ENCODE peak calls at places on chromosome 9, in four cellular contexts. H is HL-60, U is GM12878, Q is K562. X is an unnamed sample.
A peak's percentile ranks its signal among the peaks of the same experiment; 100 is the strongest.

GRCh38 chr9:131402738-131403492 is 9.0 kb downstream of the PRRC2B start:
- DNase-seq in Q (peak; percentile 17), U (no peak), H (no peak), X (no peak)

GRCh38 chr9:69867081-69867814 is 46.6 kb downstream of the CFAP95 start:
- DNase-seq in H (no peak), U (no peak), Q (no peak), X (no peak)

GRCh38 chr9:134314950-134315715 is 11.1 kb upstream of the RXRA start:
- DNase-seq in U (no peak), Q (no peak), H (no peak), X (no peak)

GRCh38 chr9:126404459-126404858 is 77.8 kb downstream of the MVB12B start:
- DNase-seq in Q (no peak), H (no peak), U (no peak), X (no peak)

GRCh38 chr9:75023846-75024245 is 4.2 kb downstream of the CARNMT1 start:
- DNase-seq in U (no peak), H (no peak), Q (no peak), X (no peak)

GRCh38 chr9:75086443-75087278 is 1.3 kb downstream of the NMRK1 start:
- DNase-seq in Q (no peak), U (no peak), H (peak; percentile 35), X (no peak)

GRCh38 chr9:87725356-87725899 is 491 bp upstream of the CTSL start:
- DNase-seq in H (no peak), Q (peak; percentile 61), U (no peak), X (no peak)

GRCh38 chr9:118281787-118282186 is 577.6 kb downstream of the TLR4 start:
- DNase-seq in H (no peak), Q (no peak), U (no peak), X (no peak)

GRCh38 chr9:136325354-136325753 is 2.0 kb upstream of the GPSM1 start:
- DNase-seq in Q (no peak), H (no peak), U (no peak), X (no peak)

GRCh38 chr9:26176628-26177027 is 498.4 kb upstream of the TUSC1 start:
- DNase-seq in Q (no peak), H (no peak), U (no peak), X (no peak)

GRCh38 chr9:134712922-134713321 is 71.3 kb downstream of the COL5A1 start:
- DNase-seq in Q (no peak), H (no peak), U (no peak), X (no peak)

GRCh38 chr9:83733739-83734138 is 26.0 kb upstream of the UBQLN1 start:
- DNase-seq in Q (no peak), H (no peak), U (no peak), X (no peak)

GRCh38 chr9:37914701-37915358 is 10.9 kb upstream of the SLC25A51 start:
- DNase-seq in Q (no peak), H (no peak), U (no peak), X (no peak)

GRCh38 chr9:15746905-15747304 is 194.1 kb downstream of the CCDC171 start:
- DNase-seq in Q (no peak), U (no peak), H (no peak), X (no peak)

GRCh38 chr9:105911104-105911911 is 217.0 kb downstream of the TMEM38B start:
- DNase-seq in H (no peak), Q (no peak), U (no peak), X (no peak)

GRCh38 chr9:27468450-27469110 is 55.5 kb upstream of the IFNK start:
- DNase-seq in U (no peak), H (no peak), Q (no peak), X (no peak)

GRCh38 chr9:70403618-70404025 is 10.8 kb downstream of the KLF9 start:
- DNase-seq in U (no peak), Q (no peak), H (no peak), X (no peak)

GRCh38 chr9:72363226-72363625 is 1.8 kb downstream of the ZFAND5 start:
- DNase-seq in H (no peak), Q (no peak), U (no peak), X (no peak)

GRCh38 chr9:16458696-16459420 is 411.6 kb downstream of the BNC2 start:
- DNase-seq in H (no peak), U (peak; percentile 76), Q (no peak), X (no peak)

GRCh38 chr9:126283799-126284465 is 42.7 kb upstream of the MVB12B start:
- DNase-seq in H (no peak), U (no peak), Q (no peak), X (no peak)

GRCh38 chr9:16815042-16815441 is 55.4 kb downstream of the BNC2 start:
- DNase-seq in H (no peak), Q (no peak), U (no peak), X (no peak)

GRCh38 chr9:127935765-127936221 is 1.9 kb downstream of the DPM2 start:
- DNase-seq in Q (peak; percentile 55), H (no peak), U (no peak), X (no peak)

GRCh38 chr9:36914212-36914577 is 119.9 kb downstream of the PAX5 start:
- DNase-seq in H (no peak), U (no peak), Q (no peak), X (no peak)

GRCh38 chr9:93058357-93059096 is at the start of gene SUSD3:
- DNase-seq in H (peak; percentile 55), U (peak; percentile 60), Q (peak; percentile 98), X (peak; percentile 77)

GRCh38 chr9:32970554-32970953 is 30.9 kb downstream of the APTX start:
- DNase-seq in Q (no peak), H (no peak), U (no peak), X (no peak)

GRCh38 chr9:120936011-120936763 is 9.6 kb upstream of the TRAF1 start:
- DNase-seq in U (peak; percentile 68), H (peak; percentile 91), Q (peak; percentile 85), X (no peak)

GRCh38 chr9:115379719-115380118 is 261.8 kb upstream of the TNC start:
- DNase-seq in U (no peak), Q (no peak), H (no peak), X (no peak)

GRCh38 chr9:18707078-18707477 is 233.1 kb downstream of the ADAMTSL1 start:
- DNase-seq in Q (no peak), U (no peak), H (no peak), X (no peak)

DNA sequence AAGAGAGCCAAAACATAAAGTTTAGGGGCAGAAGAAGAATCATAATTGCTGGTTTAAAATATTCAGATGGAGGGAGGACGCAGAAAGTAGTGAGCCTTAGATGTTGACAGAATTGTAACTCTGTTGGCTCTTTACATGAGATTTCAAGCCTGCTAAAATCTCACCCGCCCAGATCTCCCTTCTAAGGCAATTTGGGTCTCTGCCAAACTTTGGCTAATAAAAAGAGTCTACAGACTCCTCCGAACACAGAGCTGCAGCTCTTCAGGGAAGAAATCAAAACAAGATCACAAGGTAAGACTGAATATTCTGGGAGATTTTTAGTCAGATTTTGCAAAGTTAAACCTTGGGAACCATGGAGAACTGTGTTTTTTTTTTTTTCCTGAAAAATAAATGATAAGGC is at the start of gene IL33:
- DNase-seq in U (no peak), H (no peak), Q (no peak), X (no peak)
- TF ChIP-seq SPI1 in U (no peak), H (no peak), Q (no peak), X (no peak)

DNA sequence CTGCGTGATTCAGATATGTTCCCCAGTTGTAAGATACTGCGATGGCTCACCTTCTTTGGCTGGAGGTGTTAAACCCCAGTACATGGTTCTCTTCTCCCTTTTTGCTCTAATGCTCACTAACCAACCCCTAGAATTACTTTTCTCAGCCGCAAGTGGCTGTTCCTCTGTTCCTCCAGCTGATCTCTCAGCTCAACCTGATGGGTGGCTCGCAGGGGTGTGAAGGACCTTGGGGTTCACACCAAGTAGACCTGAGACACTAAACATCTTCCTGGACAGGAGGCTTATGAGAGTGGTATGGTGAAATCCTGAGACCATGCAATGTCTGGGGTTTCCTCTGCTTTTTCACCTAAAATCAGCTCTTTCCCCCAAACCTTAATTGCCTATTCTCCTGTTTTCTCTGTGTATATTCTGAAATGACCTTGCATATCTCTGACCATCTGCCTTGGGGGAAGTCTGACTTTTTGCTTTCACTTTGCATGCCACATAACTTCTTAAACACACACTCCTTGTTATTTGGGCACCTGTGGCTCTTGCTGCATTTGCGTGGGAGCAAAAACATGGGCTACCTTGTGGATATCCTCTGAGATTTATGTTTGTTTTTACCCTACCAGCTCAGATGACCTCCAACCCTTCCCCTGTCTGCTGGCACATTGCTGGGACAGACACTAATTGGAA is 15.9 kb upstream of the IFNA14 start:
- DNase-seq in H (no peak), U (no peak), Q (no peak), X (no peak)
- TF ChIP-seq SPI1 in H (no peak), U (no peak), Q (no peak), X (no peak)

DNA sequence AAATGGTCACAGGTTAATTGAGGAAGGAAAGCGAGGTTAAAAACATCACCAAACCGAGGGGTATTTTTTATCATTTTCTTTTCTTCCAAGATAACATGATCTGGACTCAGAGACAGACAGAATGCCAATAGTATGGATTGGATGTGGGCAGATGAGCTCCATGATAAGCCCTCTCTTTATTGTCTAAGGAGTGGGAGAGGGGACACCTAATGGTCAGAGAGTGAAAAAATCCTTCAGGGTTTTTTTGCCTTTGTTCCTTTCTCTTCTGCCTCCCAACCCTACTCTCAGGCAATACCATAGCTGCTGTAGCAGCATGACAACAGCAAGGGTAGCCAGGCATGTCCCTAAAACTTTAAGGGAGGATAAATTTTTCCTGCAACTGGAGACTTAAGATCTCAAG is 94.7 kb downstream of the DIRAS2 start:
- DNase-seq in H (no peak), U (no peak), Q (no peak), X (no peak)
- TF ChIP-seq SPI1 in H (no peak), U (no peak), Q (no peak), X (no peak)

GRCh38 chr9:96217358-96217755 is 84.6 kb downstream of the HSD17B3 start:
- DNase-seq in Q (peak; percentile 24), U (no peak), H (no peak), X (no peak)

GRCh38 chr9:96218821-96219614 is 83.0 kb downstream of the HSD17B3 start:
- DNase-seq in Q (no peak), U (no peak), H (no peak), X (peak; percentile 28)

GRCh38 chr9:96217756-96218693 is 84.0 kb downstream of the HSD17B3 start:
- DNase-seq in H (peak; percentile 63), Q (peak; percentile 87), U (no peak), X (peak; percentile 86)

GRCh38 chr9:96219615-96220257 is 82.2 kb downstream of the HSD17B3 start:
- DNase-seq in Q (peak; percentile 76), H (no peak), U (no peak), X (no peak)

DNA sequence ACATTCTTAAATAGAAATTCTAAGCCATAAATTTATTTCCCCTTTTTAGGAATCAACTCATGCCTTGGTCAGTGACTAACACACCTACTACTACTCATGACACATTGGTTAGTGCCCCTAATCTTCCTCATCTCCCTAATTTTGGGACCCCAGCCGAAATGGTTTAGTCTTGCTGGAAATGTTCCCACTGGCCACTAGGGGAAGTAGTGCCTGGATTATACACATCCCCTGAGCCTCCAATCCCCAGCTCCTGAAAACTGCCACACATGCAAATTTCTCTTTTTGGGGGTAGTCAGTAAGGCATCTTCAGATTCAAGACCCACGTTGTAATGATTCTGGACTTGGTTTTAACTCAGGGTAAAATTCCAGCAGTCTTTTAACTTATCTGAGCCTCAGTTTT is 79.8 kb downstream of the HSD17B3 start:
- DNase-seq in U (no peak), H (no peak), Q (peak; percentile 41), X (no peak)
- TF ChIP-seq SPI1 in U (no peak), H (no peak), Q (no peak), X (no peak)